ENCODE peak calls at places on chromosomes 5 and 9, in six cellular contexts. B is mammary epithelial cell; C is fibroblast of lung; A is breast epithelium; S is NK-92 treated with Interleukin-12 subunit alpha and Interleukin-12 subunit beta, amount 100 ng/mL, for 24 hours; G is activated T-cell treated with anti-CD3 and anti-CD28 coated beads for 1 hour. D is an unnamed sample.

GRCh38 chr5:87151547-87151946 is 116.1 kb upstream of the RASA1 start:
- DNase-seq in B (peak; percentile 91), C (peak; percentile 92), A (no peak), S (no peak), G (no peak), D (no peak)

GRCh38 chr5:160614136-160614535 is 192.5 kb downstream of the PTTG1 start:
- DNase-seq in B (no peak), C (no peak), A (no peak), S (no peak), G (no peak), D (no peak)

GRCh38 chr5:91281409-91281808 is 101.7 kb downstream of the ARRDC3 start:
- DNase-seq in B (peak; percentile 77), C (peak; percentile 69), A (no peak), S (no peak), G (no peak), D (no peak)

GRCh38 chr5:138111937-138112336 is 27.3 kb downstream of the NME5 start:
- DNase-seq in B (peak; percentile 37), C (no peak), A (no peak), S (no peak), G (no peak), D (no peak)

GRCh38 chr9:38008168-38009034 is 60.6 kb downstream of the SHB start:
- DNase-seq in B (peak; percentile 91), C (peak; percentile 74), A (no peak), S (peak; percentile 58), G (no peak), D (peak; percentile 87)

GRCh38 chr9:96241391-96241809 is 60.6 kb downstream of the HSD17B3 start:
- DNase-seq in B (peak; percentile 97), C (no peak), A (no peak), S (peak; percentile 29), G (no peak), D (no peak)

GRCh38 chr5:108615216-108615615 is 132.5 kb upstream of the FER start:
- DNase-seq in B (peak; percentile 2), C (peak; percentile 77), A (no peak), S (no peak), G (no peak), D (no peak)

GRCh38 chr5:79562351-79563246 is 48.7 kb upstream of the HOMER1 start:
- DNase-seq in B (peak; percentile 16), C (no peak), A (no peak), S (no peak), G (no peak), D (no peak)

GRCh38 chr9:131837316-131837715 is 97.4 kb upstream of the RAPGEF1 start:
- DNase-seq in B (no peak), C (no peak), A (no peak), S (no peak), G (no peak), D (no peak)

GRCh38 chr5:126812199-126812570 is 35.2 kb downstream of the LMNB1 start:
- DNase-seq in B (no peak), C (no peak), A (no peak), S (no peak), G (no peak), D (no peak)

GRCh38 chr5:179023528-179024189 is at the start of gene ZNF879:
- DNase-seq in B (peak; percentile 92), C (peak; percentile 96), A (peak; percentile 89), S (peak; percentile 32), G (peak; percentile 90), D (peak; percentile 95)

D was measured in left lung.